ENCODE peak calls at places on chromosome 11, in five cellular contexts. One of them, this sample, is unnamed.

GRCh38 chr11:76654310-76654851 is 16.2 kb downstream of the LRRC32 start:
- DNase-seq in NCI-H524: no peak
- DNase-seq in M059J: no peak
- DNase-seq in endothelial cell: no peak
- DNase-seq in IMR-90: peak
- DNase-seq in this sample: no peak

GRCh38 chr11:70616317-70616716 is 218.0 kb downstream of the CTTN start:
- DNase-seq in endothelial cell: no peak
- DNase-seq in NCI-H524: no peak
- DNase-seq in IMR-90: no peak
- DNase-seq in M059J: no peak
- DNase-seq in this sample: no peak

GRCh38 chr11:62450543-62451242 is 31.9 kb downstream of the SCGB1A1 start:
- DNase-seq in M059J: no peak
- DNase-seq in IMR-90: no peak
- DNase-seq in NCI-H524: no peak
- DNase-seq in endothelial cell: no peak
- DNase-seq in this sample: no peak

GRCh38 chr11:69939551-69940245 is 120.5 kb upstream of the FGF3 start:
- DNase-seq in IMR-90: peak
- DNase-seq in NCI-H524: no peak
- DNase-seq in endothelial cell: no peak
- DNase-seq in M059J: peak
- DNase-seq in this sample: no peak

GRCh38 chr11:2211113-2211971 is 39.7 kb upstream of the TH start:
- DNase-seq in IMR-90: no peak
- DNase-seq in endothelial cell: no peak
- DNase-seq in NCI-H524: peak
- DNase-seq in M059J: no peak
- DNase-seq in this sample: no peak

GRCh38 chr11:78228467-78228866 is 39.7 kb downstream of the USP35 start:
- DNase-seq in endothelial cell: peak
- DNase-seq in M059J: peak
- DNase-seq in NCI-H524: peak
- DNase-seq in IMR-90: peak
- DNase-seq in this sample: no peak

GRCh38 chr11:72433455-72434061 is 773 bp downstream of the CLPB start:
- DNase-seq in M059J: no peak
- DNase-seq in NCI-H524: no peak
- DNase-seq in IMR-90: no peak
- DNase-seq in endothelial cell: no peak
- DNase-seq in this sample: no peak

GRCh38 chr11:78312712-78313111 is 104.9 kb downstream of the GAB2 start:
- DNase-seq in endothelial cell: no peak
- DNase-seq in IMR-90: no peak
- DNase-seq in NCI-H524: no peak
- DNase-seq in M059J: no peak
- DNase-seq in this sample: no peak

GRCh38 chr11:6040874-6041273 is 10.3 kb upstream of the OR56A1 start:
- DNase-seq in endothelial cell: no peak
- DNase-seq in NCI-H524: no peak
- DNase-seq in M059J: no peak
- DNase-seq in IMR-90: no peak
- DNase-seq in this sample: no peak

GRCh38 chr11:109192864-109193263 is 229.1 kb upstream of the C11orf87 start:
- DNase-seq in endothelial cell: no peak
- DNase-seq in NCI-H524: no peak
- DNase-seq in IMR-90: no peak
- DNase-seq in M059J: no peak
- DNase-seq in this sample: no peak

GRCh38 chr11:1054143-1055108 is 17.9 kb upstream of the MUC6 start:
- DNase-seq in endothelial cell: no peak
- DNase-seq in IMR-90: no peak
- DNase-seq in NCI-H524: peak
- DNase-seq in M059J: no peak
- DNase-seq in this sample: no peak

GRCh38 chr11:110565344-110565684 is 135.6 kb downstream of the FDX1 start:
- DNase-seq in IMR-90: peak
- DNase-seq in NCI-H524: peak
- DNase-seq in endothelial cell: no peak
- DNase-seq in M059J: peak
- DNase-seq in this sample: no peak

GRCh38 chr11:133078591-133079179 is 453.6 kb downstream of the OPCML start:
- DNase-seq in M059J: peak
- DNase-seq in NCI-H524: peak
- DNase-seq in IMR-90: peak
- DNase-seq in endothelial cell: peak
- DNase-seq in this sample: no peak

GRCh38 chr11:63553759-63554158 is 9.4 kb downstream of the PLAAT2 start:
- DNase-seq in NCI-H524: no peak
- DNase-seq in IMR-90: no peak
- DNase-seq in M059J: peak
- DNase-seq in endothelial cell: no peak
- DNase-seq in this sample: no peak

GRCh38 chr11:60334005-60334620 is 7.1 kb downstream of the MS4A6E start:
- DNase-seq in M059J: peak
- DNase-seq in endothelial cell: peak
- DNase-seq in NCI-H524: peak
- DNase-seq in IMR-90: peak
- DNase-seq in this sample: peak

GRCh38 chr11:96263361-96263763 is 79.6 kb downstream of the MAML2 start:
- DNase-seq in NCI-H524: no peak
- DNase-seq in M059J: peak
- DNase-seq in IMR-90: peak
- DNase-seq in endothelial cell: no peak
- DNase-seq in this sample: no peak

GRCh38 chr11:123742778-123743177 is 1.3 kb upstream of the ZNF202 start:
- DNase-seq in IMR-90: no peak
- DNase-seq in M059J: no peak
- DNase-seq in endothelial cell: no peak
- DNase-seq in NCI-H524: no peak
- DNase-seq in this sample: no peak

This sample was measured in D721Med.